ENCODE peak calls at places on chromosomes 11 and 22, in seven cellular contexts. One of them, this sample, is unnamed.

GRCh38 chr11:122524532-122524882 is 131.0 kb upstream of the UBASH3B start:
- DNase-seq in cardiac fibroblast: peak
- DNase-seq in hepatocyte: peak
- DNase-seq in NCI-H2081: no peak
- DNase-seq in activated gamma-delta T cell treated with anti-CD3 and anti-CD28 coated beads, Interleukin-2, amount 50 U/mL, for 16 hours: no peak
- DNase-seq in AG04450: no peak
- DNase-seq in B cell: no peak
- DNase-seq in this sample: no peak

GRCh38 chr11:35529971-35530495 is 4.6 kb upstream of the PAMR1 start:
- DNase-seq in cardiac fibroblast: peak
- DNase-seq in hepatocyte: no peak
- DNase-seq in NCI-H2081: no peak
- DNase-seq in activated gamma-delta T cell treated with anti-CD3 and anti-CD28 coated beads, Interleukin-2, amount 50 U/mL, for 16 hours: no peak
- DNase-seq in AG04450: peak
- DNase-seq in B cell: no peak
- DNase-seq in this sample: no peak

GRCh38 chr11:47071871-47072270 is 104.8 kb downstream of the ARFGAP2 start:
- DNase-seq in cardiac fibroblast: peak
- DNase-seq in hepatocyte: peak
- DNase-seq in NCI-H2081: no peak
- DNase-seq in activated gamma-delta T cell treated with anti-CD3 and anti-CD28 coated beads, Interleukin-2, amount 50 U/mL, for 16 hours: no peak
- DNase-seq in AG04450: no peak
- DNase-seq in B cell: no peak
- DNase-seq in this sample: no peak

GRCh38 chr22:37051629-37052385 is at the start of gene KCTD17:
- DNase-seq in cardiac fibroblast: peak
- DNase-seq in hepatocyte: peak
- DNase-seq in NCI-H2081: peak
- DNase-seq in activated gamma-delta T cell treated with anti-CD3 and anti-CD28 coated beads, Interleukin-2, amount 50 U/mL, for 16 hours: peak
- DNase-seq in AG04450: no peak
- DNase-seq in B cell: peak
- DNase-seq in this sample: no peak

GRCh38 chr11:130592056-130592455 is 143.6 kb downstream of the ADAMTS15 start:
- DNase-seq in cardiac fibroblast: peak
- DNase-seq in hepatocyte: no peak
- DNase-seq in NCI-H2081: no peak
- DNase-seq in activated gamma-delta T cell treated with anti-CD3 and anti-CD28 coated beads, Interleukin-2, amount 50 U/mL, for 16 hours: no peak
- DNase-seq in AG04450: no peak
- DNase-seq in B cell: no peak
- DNase-seq in this sample: no peak

GRCh38 chr11:3989891-3990290 is 104.7 kb upstream of the RRM1 start:
- DNase-seq in cardiac fibroblast: no peak
- DNase-seq in hepatocyte: no peak
- DNase-seq in NCI-H2081: no peak
- DNase-seq in activated gamma-delta T cell treated with anti-CD3 and anti-CD28 coated beads, Interleukin-2, amount 50 U/mL, for 16 hours: no peak
- DNase-seq in AG04450: no peak
- DNase-seq in B cell: no peak
- DNase-seq in this sample: no peak

GRCh38 chr22:41681616-41682015 is 7.1 kb downstream of the SNU13 start:
- DNase-seq in cardiac fibroblast: no peak
- DNase-seq in hepatocyte: no peak
- DNase-seq in NCI-H2081: no peak
- DNase-seq in activated gamma-delta T cell treated with anti-CD3 and anti-CD28 coated beads, Interleukin-2, amount 50 U/mL, for 16 hours: no peak
- DNase-seq in AG04450: no peak
- DNase-seq in B cell: no peak
- DNase-seq in this sample: no peak

GRCh38 chr22:41001722-41002122 is 50.5 kb downstream of the RBX1 start:
- DNase-seq in cardiac fibroblast: peak
- DNase-seq in hepatocyte: peak
- DNase-seq in NCI-H2081: no peak
- DNase-seq in activated gamma-delta T cell treated with anti-CD3 and anti-CD28 coated beads, Interleukin-2, amount 50 U/mL, for 16 hours: no peak
- DNase-seq in AG04450: peak
- DNase-seq in B cell: no peak
- DNase-seq in this sample: no peak

GRCh38 chr11:102620858-102621561 is 4.1 kb downstream of the MMP20 start:
- DNase-seq in cardiac fibroblast: peak
- DNase-seq in hepatocyte: no peak
- DNase-seq in NCI-H2081: no peak
- DNase-seq in activated gamma-delta T cell treated with anti-CD3 and anti-CD28 coated beads, Interleukin-2, amount 50 U/mL, for 16 hours: no peak
- DNase-seq in AG04450: peak
- DNase-seq in B cell: no peak
- DNase-seq in this sample: no peak

GRCh38 chr11:22670803-22671202 is 4.4 kb downstream of the GAS2 start:
- DNase-seq in cardiac fibroblast: peak
- DNase-seq in hepatocyte: peak
- DNase-seq in NCI-H2081: no peak
- DNase-seq in activated gamma-delta T cell treated with anti-CD3 and anti-CD28 coated beads, Interleukin-2, amount 50 U/mL, for 16 hours: no peak
- DNase-seq in AG04450: no peak
- DNase-seq in B cell: no peak
- DNase-seq in this sample: no peak

GRCh38 chr11:75668508-75669297 is at the start of gene MAP6:
- DNase-seq in cardiac fibroblast: no peak
- DNase-seq in hepatocyte: peak
- DNase-seq in NCI-H2081: peak
- DNase-seq in activated gamma-delta T cell treated with anti-CD3 and anti-CD28 coated beads, Interleukin-2, amount 50 U/mL, for 16 hours: no peak
- DNase-seq in AG04450: no peak
- DNase-seq in B cell: peak
- DNase-seq in this sample: no peak

GRCh38 chr11:118975771-118976709 is 4.5 kb downstream of the FOXR1 start:
- DNase-seq in cardiac fibroblast: peak
- DNase-seq in hepatocyte: no peak
- DNase-seq in NCI-H2081: no peak
- DNase-seq in activated gamma-delta T cell treated with anti-CD3 and anti-CD28 coated beads, Interleukin-2, amount 50 U/mL, for 16 hours: no peak
- DNase-seq in AG04450: no peak
- DNase-seq in B cell: no peak
- DNase-seq in this sample: no peak

GRCh38 chr11:77332259-77332658 is 30.8 kb upstream of the GDPD4 start:
- DNase-seq in cardiac fibroblast: no peak
- DNase-seq in hepatocyte: no peak
- DNase-seq in NCI-H2081: no peak
- DNase-seq in activated gamma-delta T cell treated with anti-CD3 and anti-CD28 coated beads, Interleukin-2, amount 50 U/mL, for 16 hours: no peak
- DNase-seq in AG04450: no peak
- DNase-seq in B cell: no peak
- DNase-seq in this sample: no peak

GRCh38 chr11:74347381-74347780 is 35.9 kb upstream of the P4HA3 start:
- DNase-seq in cardiac fibroblast: peak
- DNase-seq in hepatocyte: no peak
- DNase-seq in NCI-H2081: no peak
- DNase-seq in activated gamma-delta T cell treated with anti-CD3 and anti-CD28 coated beads, Interleukin-2, amount 50 U/mL, for 16 hours: no peak
- DNase-seq in AG04450: no peak
- DNase-seq in B cell: no peak
- DNase-seq in this sample: no peak

GRCh38 chr11:31366795-31367194 is 2.7 kb downstream of the DCDC1 start:
- DNase-seq in cardiac fibroblast: no peak
- DNase-seq in hepatocyte: no peak
- DNase-seq in NCI-H2081: no peak
- DNase-seq in activated gamma-delta T cell treated with anti-CD3 and anti-CD28 coated beads, Interleukin-2, amount 50 U/mL, for 16 hours: no peak
- DNase-seq in AG04450: no peak
- DNase-seq in B cell: no peak
- DNase-seq in this sample: no peak

GRCh38 chr11:108511851-108512474 is 13.8 kb upstream of the POGLUT3 start:
- DNase-seq in cardiac fibroblast: peak
- DNase-seq in hepatocyte: peak
- DNase-seq in NCI-H2081: no peak
- DNase-seq in activated gamma-delta T cell treated with anti-CD3 and anti-CD28 coated beads, Interleukin-2, amount 50 U/mL, for 16 hours: no peak
- DNase-seq in AG04450: no peak
- DNase-seq in B cell: no peak
- DNase-seq in this sample: no peak

GRCh38 chr11:1468473-1469066 is 18.0 kb downstream of the MOB2 start:
- DNase-seq in cardiac fibroblast: no peak
- DNase-seq in hepatocyte: no peak
- DNase-seq in NCI-H2081: no peak
- DNase-seq in activated gamma-delta T cell treated with anti-CD3 and anti-CD28 coated beads, Interleukin-2, amount 50 U/mL, for 16 hours: no peak
- DNase-seq in AG04450: no peak
- DNase-seq in B cell: no peak
- DNase-seq in this sample: no peak

GRCh38 chr22:19713650-19714319 is 518 bp upstream of the SEPTIN5 start:
- DNase-seq in cardiac fibroblast: no peak
- DNase-seq in hepatocyte: peak
- DNase-seq in NCI-H2081: no peak
- DNase-seq in activated gamma-delta T cell treated with anti-CD3 and anti-CD28 coated beads, Interleukin-2, amount 50 U/mL, for 16 hours: no peak
- DNase-seq in AG04450: no peak
- DNase-seq in B cell: peak
- DNase-seq in this sample: no peak

GRCh38 chr11:8094656-8095055 is 13.6 kb downstream of the TUB start:
- DNase-seq in cardiac fibroblast: no peak
- DNase-seq in hepatocyte: no peak
- DNase-seq in NCI-H2081: no peak
- DNase-seq in activated gamma-delta T cell treated with anti-CD3 and anti-CD28 coated beads, Interleukin-2, amount 50 U/mL, for 16 hours: no peak
- DNase-seq in AG04450: no peak
- DNase-seq in B cell: no peak
- DNase-seq in this sample: no peak

GRCh38 chr11:60872952-60873524 is 5.7 kb downstream of the ZP1 start:
- DNase-seq in cardiac fibroblast: peak
- DNase-seq in hepatocyte: peak
- DNase-seq in NCI-H2081: no peak
- DNase-seq in activated gamma-delta T cell treated with anti-CD3 and anti-CD28 coated beads, Interleukin-2, amount 50 U/mL, for 16 hours: no peak
- DNase-seq in AG04450: peak
- DNase-seq in B cell: no peak
- DNase-seq in this sample: no peak

GRCh38 chr11:125525303-125525702 is 29.2 kb upstream of the FEZ1 start:
- DNase-seq in cardiac fibroblast: no peak
- DNase-seq in hepatocyte: no peak
- DNase-seq in NCI-H2081: no peak
- DNase-seq in activated gamma-delta T cell treated with anti-CD3 and anti-CD28 coated beads, Interleukin-2, amount 50 U/mL, for 16 hours: no peak
- DNase-seq in AG04450: no peak
- DNase-seq in B cell: no peak
- DNase-seq in this sample: no peak

GRCh38 chr11:72189448-72190250 is 2.3 kb upstream of the FOLR1 start:
- DNase-seq in cardiac fibroblast: no peak
- DNase-seq in hepatocyte: peak
- DNase-seq in NCI-H2081: peak
- DNase-seq in activated gamma-delta T cell treated with anti-CD3 and anti-CD28 coated beads, Interleukin-2, amount 50 U/mL, for 16 hours: no peak
- DNase-seq in AG04450: no peak
- DNase-seq in B cell: no peak
- DNase-seq in this sample: no peak

GRCh38 chr11:46719543-46720218 is 668 bp downstream of the F2 start:
- DNase-seq in cardiac fibroblast: no peak
- DNase-seq in hepatocyte: no peak
- DNase-seq in NCI-H2081: no peak
- DNase-seq in activated gamma-delta T cell treated with anti-CD3 and anti-CD28 coated beads, Interleukin-2, amount 50 U/mL, for 16 hours: no peak
- DNase-seq in AG04450: no peak
- DNase-seq in B cell: no peak
- DNase-seq in this sample: no peak

GRCh38 chr22:36636916-36637315 is 66.6 kb downstream of the CACNG2 start:
- DNase-seq in cardiac fibroblast: no peak
- DNase-seq in hepatocyte: no peak
- DNase-seq in NCI-H2081: no peak
- DNase-seq in activated gamma-delta T cell treated with anti-CD3 and anti-CD28 coated beads, Interleukin-2, amount 50 U/mL, for 16 hours: no peak
- DNase-seq in AG04450: no peak
- DNase-seq in B cell: no peak
- DNase-seq in this sample: no peak

GRCh38 chr22:44944891-44945600 is 64.8 kb downstream of the PHF21B start:
- DNase-seq in cardiac fibroblast: no peak
- DNase-seq in hepatocyte: no peak
- DNase-seq in NCI-H2081: no peak
- DNase-seq in activated gamma-delta T cell treated with anti-CD3 and anti-CD28 coated beads, Interleukin-2, amount 50 U/mL, for 16 hours: no peak
- DNase-seq in AG04450: no peak
- DNase-seq in B cell: no peak
- DNase-seq in this sample: no peak

GRCh38 chr11:68976563-68976962 is 4.2 kb downstream of the MRGPRD start:
- DNase-seq in cardiac fibroblast: no peak
- DNase-seq in hepatocyte: peak
- DNase-seq in NCI-H2081: no peak
- DNase-seq in activated gamma-delta T cell treated with anti-CD3 and anti-CD28 coated beads, Interleukin-2, amount 50 U/mL, for 16 hours: no peak
- DNase-seq in AG04450: no peak
- DNase-seq in B cell: no peak
- DNase-seq in this sample: no peak

GRCh38 chr11:41779401-41779960 is 320.0 kb upstream of the LRRC4C start:
- DNase-seq in cardiac fibroblast: no peak
- DNase-seq in hepatocyte: no peak
- DNase-seq in NCI-H2081: no peak
- DNase-seq in activated gamma-delta T cell treated with anti-CD3 and anti-CD28 coated beads, Interleukin-2, amount 50 U/mL, for 16 hours: no peak
- DNase-seq in AG04450: no peak
- DNase-seq in B cell: no peak
- DNase-seq in this sample: no peak

GRCh38 chr22:42174062-42174461 is 43.5 kb upstream of the CYP2D6 start:
- DNase-seq in cardiac fibroblast: no peak
- DNase-seq in hepatocyte: no peak
- DNase-seq in NCI-H2081: no peak
- DNase-seq in activated gamma-delta T cell treated with anti-CD3 and anti-CD28 coated beads, Interleukin-2, amount 50 U/mL, for 16 hours: no peak
- DNase-seq in AG04450: peak
- DNase-seq in B cell: no peak
- DNase-seq in this sample: no peak

GRCh38 chr11:14499178-14499559 is 442 bp downstream of the COPB1 start:
- DNase-seq in cardiac fibroblast: peak
- DNase-seq in hepatocyte: peak
- DNase-seq in NCI-H2081: no peak
- DNase-seq in activated gamma-delta T cell treated with anti-CD3 and anti-CD28 coated beads, Interleukin-2, amount 50 U/mL, for 16 hours: peak
- DNase-seq in AG04450: no peak
- DNase-seq in B cell: no peak
- DNase-seq in this sample: no peak

GRCh38 chr11:27976262-27976661 is 131.7 kb downstream of the KIF18A start:
- DNase-seq in cardiac fibroblast: peak
- DNase-seq in hepatocyte: no peak
- DNase-seq in NCI-H2081: no peak
- DNase-seq in activated gamma-delta T cell treated with anti-CD3 and anti-CD28 coated beads, Interleukin-2, amount 50 U/mL, for 16 hours: no peak
- DNase-seq in AG04450: no peak
- DNase-seq in B cell: no peak
- DNase-seq in this sample: no peak

GRCh38 chr11:114026355-114026754 is 33.2 kb upstream of the ZBTB16 start:
- DNase-seq in cardiac fibroblast: peak
- DNase-seq in hepatocyte: peak
- DNase-seq in NCI-H2081: no peak
- DNase-seq in activated gamma-delta T cell treated with anti-CD3 and anti-CD28 coated beads, Interleukin-2, amount 50 U/mL, for 16 hours: no peak
- DNase-seq in AG04450: no peak
- DNase-seq in B cell: no peak
- DNase-seq in this sample: no peak

GRCh38 chr22:29032014-29032475 is 29.6 kb downstream of the C22orf31 start:
- DNase-seq in cardiac fibroblast: peak
- DNase-seq in hepatocyte: no peak
- DNase-seq in NCI-H2081: no peak
- DNase-seq in activated gamma-delta T cell treated with anti-CD3 and anti-CD28 coated beads, Interleukin-2, amount 50 U/mL, for 16 hours: no peak
- DNase-seq in AG04450: no peak
- DNase-seq in B cell: no peak
- DNase-seq in this sample: no peak

GRCh38 chr22:27192135-27192900 is 534.9 kb downstream of the MIAT start:
- DNase-seq in cardiac fibroblast: peak
- DNase-seq in hepatocyte: no peak
- DNase-seq in NCI-H2081: no peak
- DNase-seq in activated gamma-delta T cell treated with anti-CD3 and anti-CD28 coated beads, Interleukin-2, amount 50 U/mL, for 16 hours: no peak
- DNase-seq in AG04450: no peak
- DNase-seq in B cell: no peak
- DNase-seq in this sample: no peak

GRCh38 chr11:65569973-65570918 is at the start of gene ZNRD2:
- DNase-seq in cardiac fibroblast: peak
- DNase-seq in hepatocyte: peak
- DNase-seq in NCI-H2081: peak
- DNase-seq in activated gamma-delta T cell treated with anti-CD3 and anti-CD28 coated beads, Interleukin-2, amount 50 U/mL, for 16 hours: peak
- DNase-seq in AG04450: peak
- DNase-seq in B cell: peak
- DNase-seq in this sample: peak

GRCh38 chr11:6894097-6894496 is 1.8 kb upstream of the OR2D2 start:
- DNase-seq in cardiac fibroblast: no peak
- DNase-seq in hepatocyte: no peak
- DNase-seq in NCI-H2081: no peak
- DNase-seq in activated gamma-delta T cell treated with anti-CD3 and anti-CD28 coated beads, Interleukin-2, amount 50 U/mL, for 16 hours: no peak
- DNase-seq in AG04450: no peak
- DNase-seq in B cell: no peak
- DNase-seq in this sample: no peak

GRCh38 chr22:25357606-25358420 is 138.4 kb downstream of the CRYBB2 start:
- DNase-seq in cardiac fibroblast: no peak
- DNase-seq in hepatocyte: no peak
- DNase-seq in NCI-H2081: no peak
- DNase-seq in activated gamma-delta T cell treated with anti-CD3 and anti-CD28 coated beads, Interleukin-2, amount 50 U/mL, for 16 hours: no peak
- DNase-seq in AG04450: no peak
- DNase-seq in B cell: no peak
- DNase-seq in this sample: no peak

This sample was measured in esophagus squamous epithelium.